ENCODE peak calls at places on chromosomes 16 and 17, in eight cellular contexts. One of them, this sample, is unnamed.

GRCh38 chr16:68902376-68903345 is 59.3 kb downstream of the TANGO6 start:
- DNase-seq in heart right ventricle: peak
- DNase-seq in activated gamma-delta T cell treated with Interleukin-2 at 50 U/mL for 16 hours: no peak
- DNase-seq in NCI-H1092: peak
- DNase-seq in posterior cingulate gyrus: peak
- DNase-seq in GM19239: no peak
- DNase-seq in NCI-H2081: peak
- DNase-seq in neural progenitor cell: peak
- DNase-seq in this sample: peak

GRCh38 chr16:69089091-69089912 is 16.2 kb upstream of the HAS3 start:
- DNase-seq in heart right ventricle: no peak
- DNase-seq in activated gamma-delta T cell treated with Interleukin-2 at 50 U/mL for 16 hours: no peak
- DNase-seq in NCI-H1092: peak
- DNase-seq in posterior cingulate gyrus: no peak
- DNase-seq in GM19239: no peak
- DNase-seq in NCI-H2081: no peak
- DNase-seq in neural progenitor cell: peak
- DNase-seq in this sample: peak

GRCh38 chr17:76414334-76415295 is 30.2 kb downstream of the SPHK1 start:
- DNase-seq in heart right ventricle: peak
- DNase-seq in activated gamma-delta T cell treated with Interleukin-2 at 50 U/mL for 16 hours: no peak
- DNase-seq in NCI-H1092: peak
- DNase-seq in posterior cingulate gyrus: peak
- DNase-seq in GM19239: no peak
- DNase-seq in NCI-H2081: peak
- DNase-seq in neural progenitor cell: peak
- DNase-seq in this sample: peak

GRCh38 chr16:17396762-17397498 is 73.8 kb downstream of the XYLT1 start:
- DNase-seq in heart right ventricle: peak
- DNase-seq in activated gamma-delta T cell treated with Interleukin-2 at 50 U/mL for 16 hours: peak
- DNase-seq in NCI-H1092: peak
- DNase-seq in posterior cingulate gyrus: no peak
- DNase-seq in GM19239: no peak
- DNase-seq in NCI-H2081: peak
- DNase-seq in neural progenitor cell: no peak
- DNase-seq in this sample: no peak

GRCh38 chr16:27377666-27378485 is 24.1 kb upstream of the IL21R start:
- DNase-seq in heart right ventricle: no peak
- DNase-seq in activated gamma-delta T cell treated with Interleukin-2 at 50 U/mL for 16 hours: no peak
- DNase-seq in NCI-H1092: no peak
- DNase-seq in posterior cingulate gyrus: no peak
- DNase-seq in GM19239: no peak
- DNase-seq in NCI-H2081: no peak
- DNase-seq in neural progenitor cell: no peak
- DNase-seq in this sample: no peak

GRCh38 chr17:61143026-61143425 is 256.6 kb upstream of the TBX2 start:
- DNase-seq in heart right ventricle: no peak
- DNase-seq in activated gamma-delta T cell treated with Interleukin-2 at 50 U/mL for 16 hours: no peak
- DNase-seq in NCI-H1092: no peak
- DNase-seq in posterior cingulate gyrus: no peak
- DNase-seq in GM19239: no peak
- DNase-seq in NCI-H2081: no peak
- DNase-seq in neural progenitor cell: no peak
- DNase-seq in this sample: no peak

GRCh38 chr16:79451196-79451816 is 149.2 kb downstream of the MAF start:
- DNase-seq in heart right ventricle: no peak
- DNase-seq in activated gamma-delta T cell treated with Interleukin-2 at 50 U/mL for 16 hours: no peak
- DNase-seq in NCI-H1092: no peak
- DNase-seq in posterior cingulate gyrus: no peak
- DNase-seq in GM19239: peak
- DNase-seq in NCI-H2081: no peak
- DNase-seq in neural progenitor cell: no peak
- DNase-seq in this sample: no peak

GRCh38 chr17:55420776-55421178 is 858 bp downstream of the MMD start:
- DNase-seq in heart right ventricle: peak
- DNase-seq in activated gamma-delta T cell treated with Interleukin-2 at 50 U/mL for 16 hours: peak
- DNase-seq in NCI-H1092: peak
- DNase-seq in posterior cingulate gyrus: peak
- DNase-seq in GM19239: no peak
- DNase-seq in NCI-H2081: peak
- DNase-seq in neural progenitor cell: peak
- DNase-seq in this sample: peak

GRCh38 chr17:46943511-46944393 is 20.8 kb downstream of the GOSR2 start:
- DNase-seq in heart right ventricle: no peak
- DNase-seq in activated gamma-delta T cell treated with Interleukin-2 at 50 U/mL for 16 hours: no peak
- DNase-seq in NCI-H1092: no peak
- DNase-seq in posterior cingulate gyrus: peak
- DNase-seq in GM19239: no peak
- DNase-seq in NCI-H2081: no peak
- DNase-seq in neural progenitor cell: peak
- DNase-seq in this sample: peak

GRCh38 chr16:85530370-85530739 is 82.8 kb upstream of the GSE1 start:
- DNase-seq in heart right ventricle: no peak
- DNase-seq in activated gamma-delta T cell treated with Interleukin-2 at 50 U/mL for 16 hours: no peak
- DNase-seq in NCI-H1092: no peak
- DNase-seq in posterior cingulate gyrus: no peak
- DNase-seq in GM19239: no peak
- DNase-seq in NCI-H2081: no peak
- DNase-seq in neural progenitor cell: no peak
- DNase-seq in this sample: no peak

GRCh38 chr17:19533718-19534561 is at the start of gene SLC47A1:
- DNase-seq in heart right ventricle: no peak
- DNase-seq in activated gamma-delta T cell treated with Interleukin-2 at 50 U/mL for 16 hours: no peak
- DNase-seq in NCI-H1092: no peak
- DNase-seq in posterior cingulate gyrus: peak
- DNase-seq in GM19239: no peak
- DNase-seq in NCI-H2081: no peak
- DNase-seq in neural progenitor cell: peak
- DNase-seq in this sample: peak

GRCh38 chr17:65472602-65473001 is 88.8 kb downstream of the AXIN2 start:
- DNase-seq in heart right ventricle: no peak
- DNase-seq in activated gamma-delta T cell treated with Interleukin-2 at 50 U/mL for 16 hours: no peak
- DNase-seq in NCI-H1092: no peak
- DNase-seq in posterior cingulate gyrus: no peak
- DNase-seq in GM19239: no peak
- DNase-seq in NCI-H2081: no peak
- DNase-seq in neural progenitor cell: no peak
- DNase-seq in this sample: no peak

GRCh38 chr17:76551685-76552084 is 11.8 kb downstream of the PRCD start:
- DNase-seq in heart right ventricle: no peak
- DNase-seq in activated gamma-delta T cell treated with Interleukin-2 at 50 U/mL for 16 hours: no peak
- DNase-seq in NCI-H1092: no peak
- DNase-seq in posterior cingulate gyrus: no peak
- DNase-seq in GM19239: no peak
- DNase-seq in NCI-H2081: peak
- DNase-seq in neural progenitor cell: no peak
- DNase-seq in this sample: no peak

GRCh38 chr17:7014995-7015586 is 2.7 kb downstream of the RNASEK start:
- DNase-seq in heart right ventricle: no peak
- DNase-seq in activated gamma-delta T cell treated with Interleukin-2 at 50 U/mL for 16 hours: peak
- DNase-seq in NCI-H1092: no peak
- DNase-seq in posterior cingulate gyrus: no peak
- DNase-seq in GM19239: no peak
- DNase-seq in NCI-H2081: no peak
- DNase-seq in neural progenitor cell: peak
- DNase-seq in this sample: no peak

GRCh38 chr16:82507271-82507670 is 119.5 kb upstream of the CDH13 start:
- DNase-seq in heart right ventricle: no peak
- DNase-seq in activated gamma-delta T cell treated with Interleukin-2 at 50 U/mL for 16 hours: no peak
- DNase-seq in NCI-H1092: no peak
- DNase-seq in posterior cingulate gyrus: no peak
- DNase-seq in GM19239: no peak
- DNase-seq in NCI-H2081: no peak
- DNase-seq in neural progenitor cell: no peak
- DNase-seq in this sample: peak

GRCh38 chr17:17769869-17770361 is 66.9 kb downstream of the SREBF1 start:
- DNase-seq in heart right ventricle: no peak
- DNase-seq in activated gamma-delta T cell treated with Interleukin-2 at 50 U/mL for 16 hours: no peak
- DNase-seq in NCI-H1092: no peak
- DNase-seq in posterior cingulate gyrus: no peak
- DNase-seq in GM19239: no peak
- DNase-seq in NCI-H2081: no peak
- DNase-seq in neural progenitor cell: no peak
- DNase-seq in this sample: peak

GRCh38 chr17:30211371-30211770 is 24.1 kb downstream of the SLC6A4 start:
- DNase-seq in heart right ventricle: no peak
- DNase-seq in activated gamma-delta T cell treated with Interleukin-2 at 50 U/mL for 16 hours: no peak
- DNase-seq in NCI-H1092: no peak
- DNase-seq in posterior cingulate gyrus: no peak
- DNase-seq in GM19239: no peak
- DNase-seq in NCI-H2081: no peak
- DNase-seq in neural progenitor cell: no peak
- DNase-seq in this sample: no peak

GRCh38 chr16:20901441-20902112 is 1.0 kb downstream of the LYRM1 start:
- DNase-seq in heart right ventricle: peak
- DNase-seq in activated gamma-delta T cell treated with Interleukin-2 at 50 U/mL for 16 hours: peak
- DNase-seq in NCI-H1092: no peak
- DNase-seq in posterior cingulate gyrus: peak
- DNase-seq in GM19239: peak
- DNase-seq in NCI-H2081: peak
- DNase-seq in neural progenitor cell: peak
- DNase-seq in this sample: peak